ENCODE peak calls at places on chromosomes 2 and 18, in five cellular contexts. I is HCT116, D is IMR-90, O is GM23338, L is MM.1S. Q is an unnamed sample.

GRCh38 chr2:28835787-28836186 is 25.2 kb downstream of the SPDYA start:
- DNase-seq in D (no peak), I (no peak), L (peak), O (no peak), Q (no peak)

GRCh38 chr18:76384861-76385680 is 110.0 kb downstream of the ZNF516 start:
- DNase-seq in I (no peak), L (no peak), D (no peak), O (no peak), Q (no peak)

GRCh38 chr2:20509766-20510490 is 63.1 kb downstream of the RHOB start:
- DNase-seq in O (peak), D (peak), L (peak), I (peak), Q (no peak)

GRCh38 chr18:5890606-5891360 is 4.5 kb downstream of the TMEM200C start:
- DNase-seq in I (no peak), D (no peak), L (peak), O (peak), Q (peak)

GRCh38 chr18:60984496-60984895 is 348.7 kb upstream of the CDH20 start:
- DNase-seq in L (no peak), O (no peak), D (peak), I (no peak), Q (no peak)

GRCh38 chr2:4420032-4420431 is 716.7 kb downstream of the DCDC2C start:
- DNase-seq in I (no peak), D (no peak), L (no peak), O (peak), Q (no peak)

GRCh38 chr2:222399038-222399783 is 25.1 kb upstream of the SGPP2 start:
- DNase-seq in I (no peak), L (no peak), O (no peak), D (no peak), Q (no peak)

GRCh38 chr18:69400253-69400975 is at the start of gene DOK6:
- DNase-seq in D (peak), O (peak), L (no peak), I (no peak), Q (no peak)

GRCh38 chr2:165698621-165698946 is 95.5 kb downstream of the GALNT3 start:
- DNase-seq in O (peak), I (peak), D (peak), L (peak), Q (peak)

GRCh38 chr2:64876137-64876647 is 113.0 kb upstream of the SLC1A4 start:
- DNase-seq in O (peak), D (peak), I (peak), L (no peak), Q (no peak)

GRCh38 chr2:135563793-135564192 is 32.5 kb downstream of the R3HDM1 start:
- DNase-seq in L (no peak), D (peak), I (no peak), O (no peak), Q (no peak)

GRCh38 chr2:207640661-207641060 is 15.5 kb upstream of the METTL21A start:
- DNase-seq in I (no peak), O (no peak), L (no peak), D (no peak), Q (no peak)

GRCh38 chr2:193695367-193695766 is 1500.6 kb upstream of the TMEFF2 start:
- DNase-seq in O (peak), D (no peak), I (peak), L (peak), Q (peak)

GRCh38 chr2:9941196-9941995 is 10.1 kb upstream of the GRHL1 start:
- DNase-seq in I (no peak), D (peak), L (no peak), O (peak), Q (no peak)

DNA sequence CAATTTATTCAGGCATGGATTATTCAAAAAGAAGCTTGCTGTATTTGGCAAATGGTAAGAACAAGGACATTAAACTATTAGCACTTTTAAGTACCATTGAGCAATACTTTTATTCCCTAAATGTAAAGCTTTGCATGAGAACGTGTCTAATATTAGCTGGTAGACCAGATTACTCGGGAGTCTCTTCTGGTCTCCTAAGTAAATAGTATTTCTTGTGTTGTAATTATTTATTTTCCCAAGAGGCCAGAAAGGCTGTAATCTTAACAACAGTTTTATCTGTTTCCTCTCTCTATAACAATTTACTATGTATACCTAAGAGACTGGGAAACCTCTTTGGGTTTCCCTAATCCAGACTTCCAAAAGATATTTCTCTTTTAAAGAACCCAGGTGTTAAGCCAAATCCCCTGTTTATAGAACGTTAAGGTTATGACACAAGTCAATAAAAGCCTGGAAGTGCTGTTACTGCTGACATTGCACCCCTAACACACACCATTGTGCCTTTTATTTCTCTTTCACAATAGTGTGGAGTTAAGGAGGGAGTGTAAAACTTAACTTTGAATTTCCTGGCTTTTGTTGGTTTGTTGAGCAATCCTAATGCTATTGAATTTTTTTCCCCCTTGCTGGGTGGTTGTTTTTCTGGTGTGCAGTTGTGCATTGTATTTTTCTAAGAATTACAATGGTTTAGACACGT is 192.6 kb downstream of the MTX2 start:
- DNase-seq in O (no peak), L (no peak), I (no peak), D (no peak), Q (no peak)
- H3K4me3 ChIP-seq in O (no peak), L (no peak), I (no peak), D (no peak), Q (no peak)

DNA sequence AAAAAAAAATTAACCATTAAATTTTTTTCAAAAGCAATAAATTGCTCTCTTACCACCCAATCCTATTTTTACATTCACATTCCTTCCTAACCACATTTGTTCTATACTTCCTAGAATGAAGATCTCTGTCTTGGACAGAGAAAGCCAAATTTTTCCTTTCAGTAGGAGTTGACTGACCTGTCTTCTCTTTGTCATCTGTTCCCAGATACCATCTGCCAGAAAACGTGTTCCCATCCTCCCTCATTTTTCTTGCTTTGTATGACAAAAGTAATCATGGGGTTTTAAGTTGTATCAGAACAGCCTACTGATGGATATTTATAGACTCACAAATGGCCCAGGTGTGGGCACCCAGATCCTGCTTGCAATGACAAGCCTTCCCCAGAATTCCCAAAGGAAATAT is 182.1 kb downstream of the CYP26B1 start:
- DNase-seq in D (no peak), O (no peak), L (no peak), I (no peak), Q (no peak)
- H2AFZ ChIP-seq in D (no peak), O (no peak), L (no peak), I (no peak), Q (no peak)

GRCh38 chr2:214410128-214410775 is 602 bp upstream of the VWC2L start:
- DNase-seq in L (no peak), O (peak), I (no peak), D (no peak), Q (no peak)
- H3K4me3 ChIP-seq in L (no peak), O (no peak), I (no peak), D (no peak), Q (no peak)

DNA sequence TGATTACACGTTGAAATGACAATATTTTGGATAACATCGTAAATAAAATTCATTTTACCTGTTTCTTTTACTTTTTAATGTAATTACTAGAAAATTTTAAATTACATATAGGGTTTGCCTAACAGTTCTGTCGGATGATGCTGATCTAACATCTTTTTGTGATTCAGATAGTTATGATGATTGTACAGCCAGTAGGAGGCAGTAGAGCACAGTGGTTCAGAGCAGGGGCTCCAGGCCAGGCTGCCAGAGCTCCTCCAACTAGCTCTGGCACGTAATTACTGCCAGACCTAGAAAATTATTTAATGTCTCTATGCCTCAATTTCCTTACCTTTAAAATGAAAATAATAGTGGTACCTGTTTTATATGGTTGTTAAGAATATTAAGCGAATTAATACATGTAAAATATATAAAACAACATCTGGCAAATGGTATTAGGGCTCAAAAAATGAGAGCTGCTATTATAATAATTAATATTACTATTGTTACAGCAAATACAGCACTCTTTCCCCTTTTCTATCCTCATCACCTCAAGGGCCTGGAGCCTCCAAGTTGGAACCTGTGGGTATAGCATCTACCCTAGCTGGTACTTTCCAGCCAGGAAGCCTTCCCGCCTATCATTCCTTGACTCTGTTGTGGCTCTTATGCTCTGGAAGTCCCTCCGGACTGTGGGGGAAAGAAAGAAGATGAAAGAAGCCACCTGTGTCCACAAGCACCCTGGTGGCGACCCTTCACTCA is 47.7 kb upstream of the PLA2R1 start:
- DNase-seq in D (peak), L (peak), O (peak), I (peak), Q (peak)
- H2AFZ ChIP-seq in D (no peak), L (no peak), O (peak), I (no peak), Q (no peak)